ENCODE peak calls at places on chromosomes 4 and X, in five cellular contexts. D is naive B cell; Y is stimulated activated CD8-positive, alpha-beta memory T cell treated with anti-CD3 and anti-CD28 coated beads, Interleukin-2, amount 100 ng/mL, for 48 hours; K is amygdala; A is Caki2. I is an unnamed sample.

GRCh38 chrX:118756111-118756510 is 28.7 kb downstream of the IL13RA1 start:
- DNase-seq in Y (no peak), A (no peak), K (no peak), D (no peak), I (no peak)

GRCh38 chr4:88599298-88599697 is 7.0 kb downstream of the HERC3 start:
- DNase-seq in A (no peak), Y (no peak), K (no peak), D (no peak), I (no peak)

GRCh38 chr4:128068927-128069326 is 7.8 kb downstream of the LARP1B start:
- DNase-seq in K (no peak), A (peak), D (no peak), Y (no peak), I (no peak)

GRCh38 chrX:31435592-31435991 is 363.8 kb upstream of the FTHL17 start:
- DNase-seq in Y (no peak), D (no peak), K (peak), A (no peak), I (peak)

GRCh38 chr4:26171953-26172352 is 148.9 kb upstream of the RBPJ start:
- DNase-seq in D (no peak), A (no peak), K (no peak), Y (no peak), I (no peak)

GRCh38 chrX:46913710-46914109 is 1.5 kb downstream of the JADE3 start:
- DNase-seq in D (no peak), A (no peak), Y (no peak), K (no peak), I (no peak)

GRCh38 chr4:129862461-129862860 is 766.5 kb downstream of the C4orf33 start:
- DNase-seq in D (no peak), A (no peak), K (no peak), Y (no peak), I (no peak)

GRCh38 chr4:7371122-7371941 is 63.4 kb downstream of the PSAPL1 start:
- DNase-seq in D (no peak), A (no peak), Y (no peak), K (no peak), I (no peak)

GRCh38 chr4:13597604-13598003 is 29.9 kb downstream of the BOD1L1 start:
- DNase-seq in K (no peak), Y (no peak), A (no peak), D (no peak), I (no peak)

GRCh38 chr4:1293981-1294380 is 4.3 kb downstream of the MAEA start:
- DNase-seq in Y (no peak), A (no peak), K (no peak), D (no peak), I (no peak)

GRCh38 chrX:97057349-97057909 is 173.7 kb downstream of the RPA4 start:
- DNase-seq in K (no peak), Y (no peak), A (peak), D (no peak), I (no peak)

GRCh38 chrX:56788229-56788628 is 59.2 kb downstream of the NBDY start:
- DNase-seq in D (no peak), A (no peak), K (no peak), Y (no peak), I (no peak)

GRCh38 chr4:2712261-2712842 is 43.8 kb downstream of the TNIP2 start:
- DNase-seq in A (no peak), Y (no peak), K (no peak), D (no peak), I (no peak)

GRCh38 chr4:56164921-56165320 is 216.2 kb downstream of the CEP135 start:
- DNase-seq in K (no peak), A (no peak), Y (no peak), D (no peak), I (no peak)

GRCh38 chr4:2768921-2769336 is 12.8 kb upstream of the TNIP2 start:
- DNase-seq in D (no peak), K (no peak), Y (no peak), A (no peak), I (no peak)

I was measured in anterior cingulate cortex.